ENCODE peak calls at places on chromosomes 11 and 22, in six cellular contexts. One of them, this sample, is unnamed.
A peak's percentile ranks its signal among the peaks of the same experiment; 100 is the strongest.

GRCh38 chr22:37811867-37812266 is 4.1 kb downstream of the GCAT start:
- DNase-seq in K562: no peak
- DNase-seq in HepG2: no peak
- DNase-seq in H1: no peak
- DNase-seq in SK-N-SH: no peak
- DNase-seq in GM12891: no peak
- DNase-seq in this sample: no peak

GRCh38 chr22:29758068-29758622 is 8.7 kb downstream of the ZMAT5 start:
- DNase-seq in K562: no peak
- DNase-seq in HepG2: no peak
- DNase-seq in H1: no peak
- DNase-seq in SK-N-SH: no peak
- DNase-seq in GM12891: no peak
- DNase-seq in this sample: no peak

GRCh38 chr22:26066534-26066933 is 102.7 kb upstream of the SEZ6L start:
- DNase-seq in K562: no peak
- DNase-seq in HepG2: no peak
- DNase-seq in H1: peak; percentile 7
- DNase-seq in SK-N-SH: no peak
- DNase-seq in GM12891: no peak
- DNase-seq in this sample: no peak

GRCh38 chr11:121575250-121575962 is 122.6 kb upstream of the SORL1-AS1 start:
- DNase-seq in K562: no peak
- DNase-seq in HepG2: no peak
- DNase-seq in H1: no peak
- DNase-seq in SK-N-SH: no peak
- DNase-seq in GM12891: no peak
- DNase-seq in this sample: no peak

GRCh38 chr11:128294001-128294684 is 293.2 kb downstream of the ETS1 start:
- DNase-seq in K562: no peak
- DNase-seq in HepG2: no peak
- DNase-seq in H1: no peak
- DNase-seq in SK-N-SH: no peak
- DNase-seq in GM12891: no peak
- DNase-seq in this sample: no peak

GRCh38 chr11:72209101-72209500 is 7.5 kb upstream of the FOLR2 start:
- DNase-seq in K562: no peak
- DNase-seq in HepG2: no peak
- DNase-seq in H1: no peak
- DNase-seq in SK-N-SH: no peak
- DNase-seq in GM12891: no peak
- DNase-seq in this sample: no peak

GRCh38 chr11:8234425-8234821 is 29.3 kb downstream of the LMO1 start:
- DNase-seq in K562: no peak
- DNase-seq in HepG2: no peak
- DNase-seq in H1: no peak
- DNase-seq in SK-N-SH: peak; percentile 72
- DNase-seq in GM12891: no peak
- DNase-seq in this sample: no peak

GRCh38 chr22:43478621-43479285 is 66.9 kb downstream of the MPPED1 start:
- DNase-seq in K562: no peak
- DNase-seq in HepG2: no peak
- DNase-seq in H1: no peak
- DNase-seq in SK-N-SH: no peak
- DNase-seq in GM12891: no peak
- DNase-seq in this sample: no peak

GRCh38 chr11:133952199-133953190 is 4.3 kb downstream of the IGSF9B start:
- DNase-seq in K562: no peak
- DNase-seq in HepG2: no peak
- DNase-seq in H1: no peak
- DNase-seq in SK-N-SH: no peak
- DNase-seq in GM12891: no peak
- DNase-seq in this sample: no peak

GRCh38 chr11:27722117-27722844 is 22.0 kb upstream of the BDNF start:
- DNase-seq in K562: no peak
- DNase-seq in HepG2: no peak
- DNase-seq in H1: no peak
- DNase-seq in SK-N-SH: peak; percentile 64
- DNase-seq in GM12891: no peak
- DNase-seq in this sample: no peak
- TF ChIP-seq TAF1 in K562: no peak
- TF ChIP-seq TAF1 in HepG2: no peak
- TF ChIP-seq TAF1 in H1: no peak
- TF ChIP-seq TAF1 in SK-N-SH: no peak
- TF ChIP-seq TAF1 in GM12891: no peak
- TF ChIP-seq TAF1 in this sample: no peak

GRCh38 chr11:84922836-84923235 is 704.3 kb downstream of the DLG2 start:
- DNase-seq in K562: no peak
- DNase-seq in HepG2: no peak
- DNase-seq in H1: no peak
- DNase-seq in SK-N-SH: no peak
- DNase-seq in GM12891: no peak
- DNase-seq in this sample: no peak

GRCh38 chr11:84923489-84923888 is 703.7 kb downstream of the DLG2 start:
- DNase-seq in K562: no peak
- DNase-seq in HepG2: no peak
- DNase-seq in H1: no peak
- DNase-seq in SK-N-SH: no peak
- DNase-seq in GM12891: no peak
- DNase-seq in this sample: no peak

GRCh38 chr11:84922212-84922805 is 704.8 kb downstream of the DLG2 start:
- DNase-seq in K562: no peak
- DNase-seq in HepG2: no peak
- DNase-seq in H1: no peak
- DNase-seq in SK-N-SH: no peak
- DNase-seq in GM12891: no peak
- DNase-seq in this sample: no peak

DNA sequence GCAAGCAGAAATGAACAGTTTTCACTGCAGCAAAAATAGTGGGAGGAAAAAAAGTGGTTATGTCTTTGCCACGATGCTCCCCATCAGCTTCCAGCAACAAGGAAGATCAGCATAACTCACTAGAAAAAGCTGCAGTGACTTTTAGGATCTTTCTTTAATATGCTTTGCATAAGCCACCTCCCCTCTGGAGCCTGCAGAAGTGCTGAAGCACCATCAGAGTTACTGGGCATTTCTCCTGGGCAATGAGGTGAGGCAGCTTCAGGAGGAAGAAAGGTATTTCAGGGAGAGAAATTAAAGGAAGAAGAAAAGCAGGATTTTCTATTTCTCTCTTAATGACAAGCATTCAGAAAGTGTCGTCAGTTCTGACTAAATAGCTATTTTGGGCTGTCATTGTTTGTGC is 702.9 kb downstream of the DLG2 start:
- DNase-seq in K562: no peak
- DNase-seq in HepG2: no peak
- DNase-seq in H1: no peak
- DNase-seq in SK-N-SH: no peak
- DNase-seq in GM12891: no peak
- DNase-seq in this sample: no peak
- TF ChIP-seq TAF1 in K562: no peak
- TF ChIP-seq TAF1 in HepG2: no peak
- TF ChIP-seq TAF1 in H1: no peak
- TF ChIP-seq TAF1 in SK-N-SH: no peak
- TF ChIP-seq TAF1 in GM12891: no peak
- TF ChIP-seq TAF1 in this sample: no peak

DNA sequence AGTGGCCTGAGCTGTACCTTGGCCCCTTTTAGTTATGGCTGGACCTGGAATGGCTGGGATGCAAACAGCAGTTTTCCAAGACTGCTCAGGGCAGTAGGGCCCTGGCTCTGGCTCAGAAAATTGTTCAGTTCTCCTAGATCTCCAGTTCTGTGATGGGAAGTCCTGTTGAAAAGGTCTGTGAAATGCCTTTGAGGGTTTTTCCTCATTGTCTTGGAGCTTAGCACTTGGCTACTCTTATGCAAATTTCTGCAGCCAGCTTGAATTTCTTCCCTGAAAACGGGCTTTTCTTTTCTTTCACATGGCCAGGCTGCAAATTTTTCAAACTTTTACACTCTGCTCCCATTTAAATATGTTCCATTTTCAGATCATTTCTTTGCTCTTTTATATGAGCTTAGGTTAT is 33.2 kb downstream of the OR4A15 start:
- DNase-seq in K562: no peak
- DNase-seq in HepG2: no peak
- DNase-seq in H1: no peak
- DNase-seq in SK-N-SH: no peak
- DNase-seq in GM12891: no peak
- DNase-seq in this sample: no peak
- TF ChIP-seq TAF1 in K562: no peak
- TF ChIP-seq TAF1 in HepG2: no peak
- TF ChIP-seq TAF1 in H1: no peak
- TF ChIP-seq TAF1 in SK-N-SH: no peak
- TF ChIP-seq TAF1 in GM12891: no peak
- TF ChIP-seq TAF1 in this sample: no peak

GRCh38 chr11:36436084-36436483 is 74.0 kb downstream of the TRAF6 start:
- DNase-seq in K562: no peak
- DNase-seq in HepG2: no peak
- DNase-seq in H1: no peak
- DNase-seq in SK-N-SH: peak; percentile 46
- DNase-seq in GM12891: no peak
- DNase-seq in this sample: no peak

GRCh38 chr11:36432747-36433146 is 77.3 kb downstream of the TRAF6 start:
- DNase-seq in K562: no peak
- DNase-seq in HepG2: no peak
- DNase-seq in H1: no peak
- DNase-seq in SK-N-SH: no peak
- DNase-seq in GM12891: no peak
- DNase-seq in this sample: no peak

GRCh38 chr11:36437413-36437812 is 72.7 kb downstream of the TRAF6 start:
- DNase-seq in K562: no peak
- DNase-seq in HepG2: no peak
- DNase-seq in H1: no peak
- DNase-seq in SK-N-SH: no peak
- DNase-seq in GM12891: no peak
- DNase-seq in this sample: no peak

GRCh38 chr11:36433896-36434295 is 76.2 kb downstream of the TRAF6 start:
- DNase-seq in K562: no peak
- DNase-seq in HepG2: no peak
- DNase-seq in H1: no peak
- DNase-seq in SK-N-SH: no peak
- DNase-seq in GM12891: no peak
- DNase-seq in this sample: no peak

DNA sequence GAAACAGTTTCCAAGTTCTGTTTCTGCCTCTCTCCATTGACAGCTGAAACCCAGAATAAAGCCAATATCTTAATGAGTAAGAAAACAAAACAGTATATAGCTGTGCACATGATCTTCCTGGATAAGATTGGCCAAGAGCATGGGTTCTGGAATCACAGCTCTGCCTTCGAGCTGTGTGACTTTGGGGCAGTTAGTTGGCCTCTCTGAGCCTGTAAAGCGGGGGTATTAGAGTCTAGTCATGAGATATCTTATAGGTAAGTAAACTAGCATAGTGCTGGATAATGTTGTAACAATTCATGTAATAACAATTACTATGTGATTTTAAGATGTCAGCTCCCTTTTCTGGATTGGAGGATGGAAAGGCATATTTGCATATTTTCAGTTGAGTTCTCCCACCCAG is 73.5 kb downstream of the TRAF6 start:
- DNase-seq in K562: no peak
- DNase-seq in HepG2: no peak
- DNase-seq in H1: no peak
- DNase-seq in SK-N-SH: no peak
- DNase-seq in GM12891: no peak
- DNase-seq in this sample: no peak
- TF ChIP-seq TAF1 in K562: no peak
- TF ChIP-seq TAF1 in HepG2: no peak
- TF ChIP-seq TAF1 in H1: no peak
- TF ChIP-seq TAF1 in SK-N-SH: no peak
- TF ChIP-seq TAF1 in GM12891: no peak
- TF ChIP-seq TAF1 in this sample: no peak

DNA sequence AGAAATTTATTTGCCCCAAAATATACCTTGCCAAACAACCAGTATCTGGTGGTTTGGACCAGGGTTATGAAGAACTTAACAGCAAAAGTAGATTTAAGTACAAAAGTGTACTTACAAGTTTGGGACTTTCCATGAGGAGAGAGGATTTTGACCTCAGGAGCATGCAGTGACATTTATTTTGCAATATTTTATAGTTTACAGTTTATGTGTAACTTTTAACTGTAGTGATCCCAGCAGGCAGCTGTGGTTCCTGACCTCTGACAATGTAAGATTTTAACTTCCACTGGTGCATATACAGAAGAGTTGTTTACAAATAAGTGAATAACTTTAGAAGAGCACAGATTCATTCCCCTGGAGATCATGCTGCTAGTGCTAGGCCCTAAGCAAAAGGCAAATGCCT is 6.7 kb downstream of the OR8D1 start:
- DNase-seq in K562: no peak
- DNase-seq in HepG2: no peak
- DNase-seq in H1: no peak
- DNase-seq in SK-N-SH: no peak
- DNase-seq in GM12891: no peak
- DNase-seq in this sample: no peak
- TF ChIP-seq TAF1 in K562: no peak
- TF ChIP-seq TAF1 in HepG2: no peak
- TF ChIP-seq TAF1 in H1: no peak
- TF ChIP-seq TAF1 in SK-N-SH: no peak
- TF ChIP-seq TAF1 in GM12891: no peak
- TF ChIP-seq TAF1 in this sample: no peak

GRCh38 chr11:9905562-9905961 is 241.7 kb downstream of the SWAP70 start:
- DNase-seq in K562: no peak
- DNase-seq in HepG2: no peak
- DNase-seq in H1: no peak
- DNase-seq in SK-N-SH: no peak
- DNase-seq in GM12891: no peak
- DNase-seq in this sample: no peak
- TF ChIP-seq TAF1 in K562: no peak
- TF ChIP-seq TAF1 in HepG2: no peak
- TF ChIP-seq TAF1 in H1: no peak
- TF ChIP-seq TAF1 in SK-N-SH: no peak
- TF ChIP-seq TAF1 in GM12891: no peak
- TF ChIP-seq TAF1 in this sample: no peak

DNA sequence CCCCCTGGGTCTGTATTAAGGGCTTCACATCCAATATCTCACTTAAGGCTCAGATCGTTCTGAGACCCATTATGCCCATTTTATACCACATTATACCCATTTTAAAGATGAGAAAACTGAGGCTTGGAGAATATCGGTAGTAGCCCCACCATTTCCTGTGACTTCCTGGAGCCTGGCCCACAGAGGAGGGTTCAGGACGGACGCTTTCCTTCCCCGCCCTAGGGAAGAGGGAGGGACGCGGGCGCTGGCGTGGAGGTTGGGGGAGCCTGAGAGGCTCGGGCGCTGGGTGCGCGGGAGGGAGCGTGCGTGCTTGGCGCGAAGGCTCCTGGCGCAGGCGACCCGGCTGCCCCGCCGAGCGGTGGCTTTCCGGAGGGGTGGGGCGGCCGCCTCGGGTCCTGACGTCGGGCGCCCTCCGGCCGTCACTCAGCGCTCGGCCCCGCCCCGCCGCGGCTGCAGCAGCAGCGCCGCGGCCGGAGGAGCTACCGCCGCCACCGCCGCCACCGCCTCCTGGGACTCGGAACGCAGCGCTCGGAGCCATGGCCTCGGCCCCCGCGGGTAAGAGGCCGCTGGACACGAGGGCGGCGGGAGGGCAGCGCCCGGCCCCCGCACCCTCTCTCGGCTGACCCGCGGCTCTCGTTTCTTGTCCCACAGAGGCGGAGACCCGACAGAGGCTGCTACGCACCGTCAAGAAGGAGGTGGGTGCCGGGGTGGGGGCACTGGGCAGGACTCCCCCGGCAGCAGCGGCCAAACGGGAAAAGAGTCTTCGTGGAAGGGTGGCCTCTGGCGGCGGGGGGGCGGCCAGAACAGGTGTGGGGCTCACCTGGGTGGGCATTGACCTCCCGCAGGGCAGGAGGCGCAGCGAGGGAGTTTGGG is at the start of gene SGSM1:
- DNase-seq in K562: peak; percentile 92
- DNase-seq in HepG2: peak; percentile 25
- DNase-seq in H1: peak; percentile 46
- DNase-seq in SK-N-SH: peak; percentile 97
- DNase-seq in GM12891: peak; percentile 90
- DNase-seq in this sample: peak; percentile 79
- TF ChIP-seq TAF1 in K562: no peak
- TF ChIP-seq TAF1 in HepG2: no peak
- TF ChIP-seq TAF1 in H1: peak; percentile 50
- TF ChIP-seq TAF1 in SK-N-SH: no peak
- TF ChIP-seq TAF1 in GM12891: no peak
- TF ChIP-seq TAF1 in this sample: no peak